ENCODE peak calls at places on chromosomes 11 and 22, in six cellular contexts. H is PC-9, V is retina, B is amniotic stem cell, N is SK-N-DZ, C is body of pancreas. F is an unnamed sample.

GRCh38 chr11:47108214-47108613 is 68.5 kb downstream of the ARFGAP2 start:
- DNase-seq in H (no peak), V (no peak), B (no peak), N (no peak), C (no peak), F (no peak)

GRCh38 chr11:11580831-11581492 is 40.8 kb downstream of the GALNT18 start:
- DNase-seq in H (no peak), V (no peak), B (no peak), N (no peak), C (no peak), F (peak)

GRCh38 chr11:116578971-116579687 is 193.7 kb downstream of the BUD13 start:
- DNase-seq in H (no peak), V (no peak), B (no peak), N (no peak), C (no peak), F (peak)

GRCh38 chr11:29957406-29957805 is 59.4 kb downstream of the KCNA4 start:
- DNase-seq in H (no peak), V (no peak), B (no peak), N (no peak), C (no peak), F (no peak)

GRCh38 chr11:112412383-112412782 is 151.7 kb upstream of the PLET1 start:
- DNase-seq in H (no peak), V (no peak), B (no peak), N (no peak), C (no peak), F (no peak)

GRCh38 chr22:36386900-36387663 is 685 bp downstream of the MYH9 start:
- DNase-seq in H (no peak), V (peak), B (no peak), N (no peak), C (peak), F (peak)

GRCh38 chr11:61835663-61836024 is 7.5 kb downstream of the FADS2 start:
- DNase-seq in H (no peak), V (no peak), B (no peak), N (no peak), C (no peak), F (no peak)

GRCh38 chr11:120575461-120575860 is 63.9 kb downstream of the GRIK4 start:
- DNase-seq in H (no peak), V (no peak), B (no peak), N (no peak), C (no peak), F (no peak)

GRCh38 chr11:98736813-98737212 is 283.9 kb upstream of the CNTN5 start:
- DNase-seq in H (no peak), V (no peak), B (no peak), N (no peak), C (no peak), F (no peak)

GRCh38 chr11:24131698-24132097 is 365.2 kb upstream of the LUZP2 start:
- DNase-seq in H (no peak), V (no peak), B (no peak), N (no peak), C (no peak), F (no peak)

GRCh38 chr11:84247931-84248330 is 961.8 kb upstream of the CCDC90B start:
- DNase-seq in H (no peak), V (no peak), B (no peak), N (no peak), C (no peak), F (no peak)

GRCh38 chr11:18365736-18366135 is 28.6 kb upstream of the LDHA start:
- DNase-seq in H (no peak), V (no peak), B (no peak), N (no peak), C (no peak), F (peak)

GRCh38 chr11:8613036-8613435 is 19.0 kb upstream of the STK33 start:
- DNase-seq in H (no peak), V (no peak), B (no peak), N (no peak), C (no peak), F (no peak)

GRCh38 chr11:65882191-65883057 is 2.8 kb downstream of the CTSW start:
- DNase-seq in H (no peak), V (no peak), B (no peak), N (no peak), C (no peak), F (no peak)

GRCh38 chr22:33747576-33748180 is 172.6 kb downstream of the LARGE1 start:
- DNase-seq in H (peak), V (no peak), B (no peak), N (no peak), C (peak), F (peak)

GRCh38 chr11:37999171-37999570 is 1401.1 kb upstream of the RAG2 start:
- DNase-seq in H (no peak), V (no peak), B (no peak), N (no peak), C (no peak), F (no peak)

GRCh38 chr11:29527391-29527936 is 489.4 kb downstream of the KCNA4 start:
- DNase-seq in H (peak), V (no peak), B (peak), N (peak), C (peak), F (no peak)

GRCh38 chr22:42906605-42907338 is 49.7 kb upstream of the ARFGAP3 start:
- DNase-seq in H (no peak), V (no peak), B (no peak), N (no peak), C (no peak), F (no peak)

GRCh38 chr22:26589845-26590524 is at the start of gene TPST2:
- DNase-seq in H (peak), V (peak), B (peak), N (peak), C (peak), F (peak)

GRCh38 chr11:129637473-129637872 is 178.2 kb upstream of the TMEM45B start:
- DNase-seq in H (peak), V (no peak), B (no peak), N (no peak), C (no peak), F (no peak)

GRCh38 chr11:125376117-125376516 is 119.9 kb downstream of the FEZ1 start:
- DNase-seq in H (no peak), V (no peak), B (no peak), N (no peak), C (peak), F (no peak)

GRCh38 chr11:45982656-45983470 is 60.4 kb downstream of the LARGE2 start:
- DNase-seq in H (no peak), V (peak), B (peak), N (no peak), C (peak), F (peak)

GRCh38 chr22:30931541-30932300 is 36.9 kb downstream of the MORC2 start:
- DNase-seq in H (no peak), V (no peak), B (no peak), N (no peak), C (no peak), F (no peak)

GRCh38 chr11:15493921-15494630 is 379.4 kb downstream of the INSC start:
- DNase-seq in H (no peak), V (no peak), B (no peak), N (no peak), C (peak), F (peak)

GRCh38 chr22:40215266-40215665 is 37.5 kb downstream of the TNRC6B start:
- DNase-seq in H (no peak), V (no peak), B (no peak), N (no peak), C (peak), F (no peak)

GRCh38 chr22:31431950-31432349 is 32.5 kb downstream of the DRG1 start:
- DNase-seq in H (no peak), V (no peak), B (no peak), N (no peak), C (no peak), F (no peak)

GRCh38 chr22:38327805-38328204 is 10.6 kb upstream of the CSNK1E start:
- DNase-seq in H (peak), V (no peak), B (peak), N (no peak), C (no peak), F (no peak)

GRCh38 chr11:36222755-36223635 is 66.2 kb downstream of the COMMD9 start:
- DNase-seq in H (no peak), V (peak), B (no peak), N (no peak), C (no peak), F (no peak)